ENCODE peak calls at places on chromosomes 5 and 9, in ten cellular contexts. G, R, X, U, W, A, J, D, S and L are unnamed samples.

GRCh38 chr9:137514691-137515337 is 35.4 kb downstream of the PNPLA7 start:
- DNase-seq in U (no peak), X (no peak), J (no peak), D (no peak), W (no peak), S (no peak), A (peak; percentile 53), R (no peak), G (no peak), L (no peak)

GRCh38 chr5:101678494-101679193 is 617.4 kb downstream of the SLCO4C1 start:
- DNase-seq in D (peak; percentile 55), J (peak; percentile 72), R (peak; percentile 26), X (no peak), S (peak; percentile 41), W (peak; percentile 63), U (peak; percentile 63), G (peak; percentile 64), A (peak; percentile 11), L (peak; percentile 12)

GRCh38 chr9:104882574-104882973 is 45.4 kb downstream of the ABCA1 start:
- DNase-seq in U (no peak), G (no peak), A (no peak), R (no peak), D (no peak), S (no peak), W (no peak), X (no peak), J (no peak), L (no peak)

GRCh38 chr5:78407458-78407857 is 47.0 kb downstream of the SCAMP1 start:
- DNase-seq in X (no peak), R (no peak), D (no peak), J (no peak), S (no peak), A (no peak), G (no peak), W (no peak), U (no peak), L (no peak)

GRCh38 chr5:116004248-116004647 is 28.0 kb upstream of the ARL14EPL start:
- DNase-seq in D (no peak), A (no peak), W (no peak), U (no peak), R (no peak), G (no peak), X (no peak), S (no peak), J (no peak), L (no peak)

GRCh38 chr5:54217826-54218503 is 92.4 kb downstream of the ARL15 start:
- DNase-seq in S (no peak), D (peak; percentile 72), A (no peak), R (peak; percentile 36), U (peak; percentile 69), J (peak; percentile 65), G (no peak), X (no peak), W (peak; percentile 82), L (peak; percentile 6)

GRCh38 chr9:102875687-102876086 is 119.4 kb upstream of the CYLC2 start:
- DNase-seq in W (no peak), X (no peak), S (no peak), G (no peak), D (no peak), R (no peak), A (no peak), J (no peak), U (no peak), L (no peak)

GRCh38 chr9:86488794-86489193 is 134.6 kb upstream of the TUT7 start:
- DNase-seq in W (no peak), X (no peak), U (no peak), D (no peak), S (no peak), G (no peak), R (no peak), J (no peak), A (peak; percentile 45), L (no peak)

GRCh38 chr5:159310492-159310891 is 19.8 kb downstream of the IL12B start:
- DNase-seq in S (peak; percentile 78), R (no peak), A (peak; percentile 70), U (peak; percentile 36), G (no peak), J (no peak), X (no peak), W (peak; percentile 59), D (peak; percentile 27), L (no peak)

GRCh38 chr9:90326219-90326618 is 316.4 kb downstream of the DIRAS2 start:
- DNase-seq in J (peak; percentile 36), X (no peak), A (no peak), R (no peak), G (no peak), W (peak; percentile 15), S (no peak), U (no peak), D (no peak), L (no peak)

GRCh38 chr5:178404987-178405386 is 172.4 kb upstream of the PHYKPL start:
- DNase-seq in G (no peak), U (no peak), W (no peak), J (no peak), X (no peak), A (no peak), S (no peak), D (no peak), R (no peak), L (no peak)

GRCh38 chr5:32780508-32780919 is 69.4 kb downstream of the NPR3 start:
- DNase-seq in U (no peak), W (no peak), J (no peak), D (no peak), X (no peak), A (no peak), G (no peak), R (peak; percentile 10), S (no peak), L (no peak)

GRCh38 chr9:18865542-18865941 is 167.5 kb downstream of the SAXO1 start:
- DNase-seq in G (no peak), J (no peak), X (no peak), R (no peak), A (no peak), U (no peak), D (no peak), S (no peak), W (no peak), L (no peak)

GRCh38 chr9:33852216-33852826 is 35.4 kb downstream of the UBE2R2 start:
- DNase-seq in G (peak; percentile 82), S (peak; percentile 66), R (peak; percentile 32), W (peak; percentile 66), D (no peak), J (peak; percentile 23), A (peak; percentile 25), U (peak; percentile 52), X (peak; percentile 12), L (peak; percentile 6)

GRCh38 chr5:173535166-173535975 is 81.1 kb downstream of the BOD1 start:
- DNase-seq in A (no peak), G (no peak), X (no peak), W (no peak), S (no peak), R (no peak), U (no peak), J (no peak), D (no peak), L (no peak)

GRCh38 chr9:118961857-118962256 is 407.4 kb downstream of the BRINP1 start:
- DNase-seq in D (no peak), W (peak; percentile 25), S (no peak), A (peak; percentile 3), G (no peak), U (no peak), X (no peak), J (peak; percentile 42), R (peak; percentile 65), L (no peak)

GRCh38 chr9:115142502-115143265 is 24.7 kb upstream of the TNC start:
- DNase-seq in W (no peak), X (no peak), R (no peak), A (no peak), J (no peak), S (no peak), U (no peak), D (no peak), G (no peak), L (no peak)

GRCh38 chr5:1557114-1557873 is 33.5 kb upstream of the LPCAT1 start:
- DNase-seq in R (no peak), U (no peak), A (no peak), X (no peak), G (peak; percentile 34), S (peak; percentile 76), J (no peak), D (no peak), W (no peak), L (no peak)